ENCODE peak calls at places on chromosomes 3 and 15, in four cellular contexts. N is HepG2, R is GM12878, F is K562. C is an unnamed sample.

GRCh38 chr3:81676706-81677456 is 84.6 kb downstream of the GBE1 start:
- DNase-seq in R (no peak), F (no peak), N (no peak), C (no peak)

GRCh38 chr3:179098388-179099077 is 26.9 kb upstream of the ZMAT3 start:
- DNase-seq in N (no peak), F (peak), R (no peak), C (no peak)

GRCh38 chr3:63857311-63857710 is 6.3 kb downstream of the THOC7 start:
- DNase-seq in F (no peak), R (no peak), N (no peak), C (no peak)

GRCh38 chr3:5126586-5126985 is 4.5 kb downstream of the ARL8B start:
- DNase-seq in R (no peak), F (no peak), N (no peak), C (no peak)

GRCh38 chr3:188348445-188349244 is 194.7 kb downstream of the LPP start:
- DNase-seq in R (no peak), F (no peak), N (peak), C (no peak)

GRCh38 chr3:107676469-107677309 is 153.9 kb downstream of the BBX start:
- DNase-seq in R (no peak), N (peak), F (no peak), C (peak)

GRCh38 chr3:46359748-46360509 is 6.0 kb downstream of the CCR2 start:
- DNase-seq in F (no peak), R (peak), N (no peak), C (no peak)

GRCh38 chr3:178709047-178709446 is 172.8 kb downstream of the KCNMB2 start:
- DNase-seq in R (no peak), N (no peak), F (no peak), C (no peak)

GRCh38 chr15:52010633-52011595 is 8.1 kb upstream of the MAPK6 start:
- DNase-seq in F (peak), N (peak), R (peak), C (no peak)

GRCh38 chr3:32406481-32407408 is 15.1 kb downstream of the CMTM7 start:
- DNase-seq in F (no peak), R (no peak), N (no peak), C (no peak)

GRCh38 chr3:159806412-159806811 is 182.2 kb upstream of the IL12A start:
- DNase-seq in F (no peak), N (no peak), R (no peak), C (no peak)

GRCh38 chr15:38612159-38612863 is 47.7 kb upstream of the RASGRP1 start:
- DNase-seq in R (no peak), F (no peak), N (no peak), C (no peak)

GRCh38 chr3:108472011-108472591 is 38.3 kb downstream of the MYH15 start:
- DNase-seq in N (no peak), R (no peak), F (no peak), C (peak)

GRCh38 chr15:92184142-92184541 is 209.5 kb upstream of the ST8SIA2 start:
- DNase-seq in N (no peak), F (no peak), R (no peak), C (no peak)

GRCh38 chr15:68271854-68272471 is 5.6 kb upstream of the FEM1B start:
- DNase-seq in N (peak), R (no peak), F (no peak), C (peak)

GRCh38 chr15:38745611-38746010 is 181.0 kb upstream of the RASGRP1 start:
- DNase-seq in R (no peak), N (no peak), F (no peak), C (no peak)

GRCh38 chr3:63975705-63976104 is 47.6 kb downstream of the PSMD6 start:
- DNase-seq in R (no peak), F (no peak), N (peak), C (no peak)

GRCh38 chr3:55690746-55691540 is 203.8 kb upstream of the WNT5A start:
- DNase-seq in R (peak), N (no peak), F (no peak), C (no peak)

GRCh38 chr3:193948459-193948858 is 187.5 kb upstream of the HES1 start:
- DNase-seq in R (no peak), F (no peak), N (no peak), C (no peak)

GRCh38 chr15:82312611-82313349 is 36.5 kb downstream of the GOLGA6L10 start:
- DNase-seq in R (no peak), N (no peak), F (no peak), C (no peak)

GRCh38 chr15:32041294-32041693 is 11.0 kb downstream of the CHRNA7 start:
- DNase-seq in R (no peak), N (no peak), F (no peak), C (no peak)

GRCh38 chr3:50714953-50715352 is 40.2 kb downstream of the DOCK3 start:
- DNase-seq in N (no peak), F (no peak), R (no peak), C (peak)

GRCh38 chr3:115876860-115877646 is 253.7 kb downstream of the GAP43 start:
- DNase-seq in R (no peak), N (no peak), F (no peak), C (no peak)
- TF ChIP-seq NFIC in R (no peak), N (no peak), F (no peak), C (no peak)

GRCh38 chr3:72123908-72124441 is 339.0 kb upstream of the PROK2 start:
- DNase-seq in N (peak), F (peak), R (peak), C (no peak)
- TF ChIP-seq NFIC in N (no peak), F (peak), R (no peak), C (peak)

GRCh38 chr3:142213298-142213697 is 12.1 kb downstream of the GK5 start:
- DNase-seq in R (no peak), N (no peak), F (no peak), C (no peak)

GRCh38 chr3:142210608-142211007 is 14.8 kb downstream of the GK5 start:
- DNase-seq in N (no peak), R (no peak), F (no peak), C (no peak)

GRCh38 chr3:142210144-142210543 is 15.2 kb downstream of the GK5 start:
- DNase-seq in F (no peak), N (no peak), R (no peak), C (no peak)

GRCh38 chr3:142211034-142211433 is 14.4 kb downstream of the GK5 start:
- DNase-seq in R (no peak), F (no peak), N (no peak), C (peak)

GRCh38 chr3:142209655-142210054 is 15.7 kb downstream of the GK5 start:
- DNase-seq in F (no peak), N (no peak), R (no peak), C (no peak)
- TF ChIP-seq NFIC in F (no peak), N (no peak), R (no peak), C (peak)

GRCh38 chr3:40915346-40915865 is 283.9 kb upstream of the CTNNB1 start:
- DNase-seq in F (no peak), R (no peak), N (no peak), C (no peak)
- TF ChIP-seq NFIC in F (no peak), R (no peak), N (no peak), C (no peak)

GRCh38 chr3:176873261-176873660 is 324.0 kb downstream of the TBL1XR1 start:
- DNase-seq in N (no peak), R (no peak), F (no peak), C (no peak)

GRCh38 chr3:176867681-176868663 is 329.3 kb downstream of the TBL1XR1 start:
- DNase-seq in F (no peak), R (no peak), N (no peak), C (no peak)

GRCh38 chr3:176870451-176870850 is 326.8 kb downstream of the TBL1XR1 start:
- DNase-seq in R (no peak), F (no peak), N (no peak), C (no peak)

DNA sequence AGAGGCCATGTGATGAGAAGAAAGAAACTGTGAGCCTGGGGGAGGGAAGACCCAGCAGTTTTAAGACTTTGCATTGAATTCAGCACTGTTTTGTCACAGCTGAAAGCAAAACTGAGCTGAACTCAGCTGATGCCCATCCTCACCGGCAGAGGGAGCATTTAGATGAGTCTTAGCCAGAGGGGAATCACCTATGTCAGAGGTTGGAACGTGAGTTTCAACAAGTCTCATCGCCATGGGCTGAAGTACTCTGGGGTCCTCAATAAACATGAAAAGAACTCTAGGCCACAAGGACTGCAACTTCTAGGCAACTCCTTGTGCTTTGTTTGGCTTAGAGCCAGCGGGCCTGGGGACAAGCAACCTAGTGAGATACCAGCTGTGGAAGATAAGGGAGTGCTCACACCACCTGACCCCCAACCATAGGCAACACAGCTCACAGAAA is 324.5 kb downstream of the TBL1XR1 start:
- DNase-seq in N (peak), R (peak), F (peak), C (peak)
- TF ChIP-seq NFIC in N (no peak), R (no peak), F (peak), C (no peak)

GRCh38 chr3:12307136-12307535 is 18.3 kb downstream of the PPARG start:
- DNase-seq in F (no peak), N (no peak), R (no peak), C (no peak)
- TF ChIP-seq NFIC in F (no peak), N (no peak), R (no peak), C (no peak)

GRCh38 chr3:20039765-20040475 is at the start of gene KAT2B:
- DNase-seq in R (no peak), F (peak), N (peak), C (peak)

GRCh38 chr3:20040476-20041196 is 390 bp downstream of the KAT2B start:
- DNase-seq in F (peak), N (peak), R (no peak), C (peak)

GRCh38 chr3:20037255-20037996 is 2.8 kb upstream of the KAT2B start:
- DNase-seq in F (no peak), R (no peak), N (no peak), C (no peak)

GRCh38 chr3:20039082-20039764 is 1.0 kb upstream of the KAT2B start:
- DNase-seq in F (peak), N (no peak), R (no peak), C (no peak)

DNA sequence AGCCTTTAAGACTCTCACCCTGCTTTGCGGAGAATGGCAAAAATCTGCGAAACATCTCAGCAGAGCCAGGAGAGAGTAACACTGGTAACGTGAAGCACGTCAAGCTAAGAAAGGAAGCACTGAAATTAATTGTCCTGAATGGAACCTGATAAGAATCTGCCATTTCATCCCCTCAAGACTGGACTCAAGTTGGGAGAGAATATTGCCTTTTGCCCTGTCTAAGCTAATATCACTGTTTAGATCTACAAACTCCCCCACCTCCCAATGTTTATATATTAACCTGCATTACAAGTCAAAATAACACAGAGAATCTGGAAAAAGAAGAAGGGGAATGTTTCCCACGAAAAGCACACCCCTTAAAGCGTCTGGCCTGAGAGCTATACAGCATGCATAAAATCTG is 1.6 kb upstream of the KAT2B start:
- DNase-seq in N (no peak), F (peak), R (no peak), C (no peak)
- TF ChIP-seq NFIC in N (no peak), F (no peak), R (no peak), C (no peak)

GRCh38 chr15:99101501-99101900 is 3.4 kb upstream of the SYNM start:
- DNase-seq in N (no peak), R (no peak), F (no peak), C (no peak)

GRCh38 chr15:99102332-99103235 is 2.3 kb upstream of the SYNM start:
- DNase-seq in N (no peak), F (no peak), R (no peak), C (peak)

GRCh38 chr15:99099661-99100060 is 5.2 kb upstream of the SYNM start:
- DNase-seq in N (no peak), R (no peak), F (no peak), C (no peak)

GRCh38 chr15:99098991-99099390 is 5.9 kb upstream of the SYNM start:
- DNase-seq in R (no peak), N (no peak), F (no peak), C (no peak)

GRCh38 chr15:99100245-99101173 is 4.4 kb upstream of the SYNM start:
- DNase-seq in R (no peak), F (peak), N (peak), C (peak)
- TF ChIP-seq NFIC in R (no peak), F (no peak), N (no peak), C (no peak)

GRCh38 chr3:197736010-197736490 is 654 bp downstream of the RUBCN start:
- DNase-seq in R (no peak), F (peak), N (no peak), C (peak)
- TF ChIP-seq NFIC in R (no peak), F (no peak), N (no peak), C (no peak)

C was measured in SK-N-SH.